ENCODE peak calls at places on chromosomes 6 and 20, in four cellular contexts. U is nephron progenitor cell, L is astrocyte, X is Peyer's patch. P is an unnamed sample.

GRCh38 chr6:107275330-107275865 is 160.1 kb upstream of the BEND3 start:
- DNase-seq in L (no peak), X (no peak), U (no peak), P (no peak)

GRCh38 chr20:58112017-58112781 is 116.3 kb downstream of the ANKRD60 start:
- DNase-seq in U (no peak), L (peak; percentile 82), X (no peak), P (peak; percentile 67)

GRCh38 chr20:48284837-48285236 is 499.6 kb upstream of the SULF2 start:
- DNase-seq in X (no peak), U (no peak), L (peak; percentile 68), P (peak; percentile 58)

GRCh38 chr6:43953794-43954310 is 173.4 kb downstream of the MRPL14 start:
- DNase-seq in L (no peak), U (peak; percentile 49), X (no peak), P (peak; percentile 38)

GRCh38 chr6:125984311-125984710 is 2.0 kb upstream of the TRMT11 start:
- DNase-seq in U (no peak), L (peak; percentile 76), X (no peak), P (peak; percentile 71)

GRCh38 chr20:1987826-1988225 is 6.0 kb downstream of the PDYN start:
- DNase-seq in L (peak; percentile 16), X (no peak), U (no peak), P (peak; percentile 5)

GRCh38 chr20:46043556-46043955 is 14.5 kb downstream of the SLC12A5 start:
- DNase-seq in L (no peak), U (no peak), X (no peak), P (no peak)

GRCh38 chr6:85675030-85675819 is 32.5 kb upstream of the SYNCRIP start:
- DNase-seq in L (peak; percentile 73), X (peak; percentile 58), U (no peak), P (peak; percentile 71)

GRCh38 chr20:57590485-57591288 is 29.5 kb downstream of the ZBP1 start:
- DNase-seq in U (no peak), L (no peak), X (no peak), P (no peak)

GRCh38 chr20:14341782-14342181 is 4.4 kb upstream of the FLRT3 start:
- DNase-seq in X (no peak), L (no peak), U (no peak), P (peak; percentile 73)

GRCh38 chr6:165744515-165745228 is 81.6 kb upstream of the PDE10A start:
- DNase-seq in U (no peak), X (no peak), L (no peak), P (peak; percentile 62)

GRCh38 chr20:2382833-2383232 is 2.1 kb downstream of the TGM6 start:
- DNase-seq in L (no peak), X (no peak), U (no peak), P (no peak)

GRCh38 chr20:37650661-37651060 is 43.2 kb upstream of the CTNNBL1 start:
- DNase-seq in U (no peak), L (no peak), X (no peak), P (no peak)

GRCh38 chr6:105991561-105992314 is 94.4 kb upstream of the PRDM1 start:
- DNase-seq in U (peak; percentile 23), X (peak; percentile 80), L (no peak), P (peak; percentile 7)

DNA sequence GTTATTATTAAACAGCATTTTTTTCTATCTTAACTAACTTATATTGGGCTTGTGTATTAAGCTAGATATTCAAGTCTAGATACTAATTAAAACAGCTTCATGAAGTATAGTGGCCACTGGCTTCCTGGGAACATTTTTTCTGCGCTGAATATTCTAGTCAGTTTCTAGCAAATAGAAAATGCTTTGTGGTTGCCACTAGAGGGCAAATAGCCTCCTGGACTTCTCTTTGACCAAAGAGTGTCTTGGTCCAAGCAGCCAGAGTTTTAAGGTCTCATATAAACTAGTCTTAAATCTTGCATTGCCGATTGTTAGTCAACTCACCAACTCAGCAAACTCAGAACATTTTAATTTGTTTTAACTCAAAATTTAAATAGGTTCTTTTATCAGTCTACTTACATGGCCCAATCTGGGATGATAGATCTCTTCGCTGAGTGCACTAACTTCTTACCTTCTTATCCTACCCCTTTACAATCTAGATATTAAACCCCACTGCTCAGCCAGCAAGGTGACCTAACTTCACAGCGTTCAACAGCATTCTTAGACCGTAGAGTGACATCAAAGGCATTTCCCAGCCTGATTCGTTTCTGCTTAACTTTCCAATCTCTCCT is 24.6 kb upstream of the ID4 start:
- DNase-seq in U (no peak), X (no peak), L (peak; percentile 39), P (peak; percentile 80)
- TF ChIP-seq CTCF in U (peak; percentile 63), X (peak; percentile 36), L (peak; percentile 74), P (peak; percentile 80)

GRCh38 chr6:167796668-167797031 is 30.1 kb upstream of the AFDN start:
- DNase-seq in L (no peak), U (no peak), X (peak; percentile 66), P (no peak)

GRCh38 chr6:167795321-167795811 is 31.3 kb upstream of the AFDN start:
- DNase-seq in L (no peak), U (no peak), X (no peak), P (no peak)

GRCh38 chr6:167797079-167797870 is 29.4 kb upstream of the AFDN start:
- DNase-seq in U (no peak), X (peak; percentile 83), L (no peak), P (no peak)

GRCh38 chr6:167794386-167795157 is 32.1 kb upstream of the AFDN start:
- DNase-seq in X (no peak), L (no peak), U (no peak), P (no peak)

GRCh38 chr6:167795874-167796667 is 30.6 kb upstream of the AFDN start:
- DNase-seq in X (peak; percentile 70), L (no peak), U (no peak), P (peak; percentile 5)
- TF ChIP-seq CTCF in X (no peak), L (no peak), U (no peak), P (no peak)

GRCh38 chr6:36735110-36735971 is 37.7 kb downstream of the RAB44 start:
- DNase-seq in L (peak; percentile 69), U (no peak), X (peak; percentile 76), P (peak; percentile 95)
- TF ChIP-seq CTCF in L (no peak), U (no peak), X (no peak), P (peak; percentile 50)

GRCh38 chr6:40999498-41000070 is 39.4 kb downstream of the UNC5CL start:
- DNase-seq in L (peak; percentile 20), U (peak; percentile 46), X (peak; percentile 64), P (peak; percentile 39)
- TF ChIP-seq CTCF in L (peak; percentile 11), U (peak; percentile 47), X (peak; percentile 22), P (peak; percentile 40)

GRCh38 chr6:36890264-36890663 is 4.5 kb downstream of the C6orf89 start:
- DNase-seq in U (no peak), X (no peak), L (no peak), P (no peak)
- TF ChIP-seq CTCF in U (no peak), X (no peak), L (no peak), P (peak; percentile 19)

GRCh38 chr6:70901324-70901723 is 55.5 kb downstream of the B3GAT2 start:
- DNase-seq in X (no peak), L (no peak), U (no peak), P (peak; percentile 17)
- TF ChIP-seq CTCF in X (no peak), L (peak; percentile 39), U (no peak), P (peak; percentile 51)

GRCh38 chr6:3671382-3671781 is 80.1 kb downstream of the PXDC1 start:
- DNase-seq in U (no peak), X (no peak), L (no peak), P (no peak)
- TF ChIP-seq CTCF in U (no peak), X (no peak), L (no peak), P (no peak)

GRCh38 chr6:80523531-80523970 is 417.1 kb downstream of the BCKDHB start:
- DNase-seq in X (no peak), U (peak; percentile 30), L (no peak), P (peak; percentile 42)
- TF ChIP-seq CTCF in X (no peak), U (no peak), L (no peak), P (peak; percentile 20)

GRCh38 chr6:33779305-33779704 is 9.6 kb downstream of the LEMD2 start:
- DNase-seq in L (no peak), U (no peak), X (no peak), P (no peak)
- TF ChIP-seq CTCF in L (peak; percentile 8), U (peak; percentile 32), X (no peak), P (peak; percentile 37)

GRCh38 chr20:53942121-53942816 is 128.1 kb downstream of the BCAS1 start:
- DNase-seq in L (peak; percentile 45), X (no peak), U (peak; percentile 13), P (no peak)

GRCh38 chr20:53942973-53943372 is 127.4 kb downstream of the BCAS1 start:
- DNase-seq in U (no peak), X (no peak), L (no peak), P (no peak)

GRCh38 chr20:53944796-53945195 is 125.6 kb downstream of the BCAS1 start:
- DNase-seq in X (no peak), U (no peak), L (no peak), P (no peak)

GRCh38 chr20:53945478-53945877 is 124.9 kb downstream of the BCAS1 start:
- DNase-seq in U (no peak), L (no peak), X (no peak), P (no peak)

DNA sequence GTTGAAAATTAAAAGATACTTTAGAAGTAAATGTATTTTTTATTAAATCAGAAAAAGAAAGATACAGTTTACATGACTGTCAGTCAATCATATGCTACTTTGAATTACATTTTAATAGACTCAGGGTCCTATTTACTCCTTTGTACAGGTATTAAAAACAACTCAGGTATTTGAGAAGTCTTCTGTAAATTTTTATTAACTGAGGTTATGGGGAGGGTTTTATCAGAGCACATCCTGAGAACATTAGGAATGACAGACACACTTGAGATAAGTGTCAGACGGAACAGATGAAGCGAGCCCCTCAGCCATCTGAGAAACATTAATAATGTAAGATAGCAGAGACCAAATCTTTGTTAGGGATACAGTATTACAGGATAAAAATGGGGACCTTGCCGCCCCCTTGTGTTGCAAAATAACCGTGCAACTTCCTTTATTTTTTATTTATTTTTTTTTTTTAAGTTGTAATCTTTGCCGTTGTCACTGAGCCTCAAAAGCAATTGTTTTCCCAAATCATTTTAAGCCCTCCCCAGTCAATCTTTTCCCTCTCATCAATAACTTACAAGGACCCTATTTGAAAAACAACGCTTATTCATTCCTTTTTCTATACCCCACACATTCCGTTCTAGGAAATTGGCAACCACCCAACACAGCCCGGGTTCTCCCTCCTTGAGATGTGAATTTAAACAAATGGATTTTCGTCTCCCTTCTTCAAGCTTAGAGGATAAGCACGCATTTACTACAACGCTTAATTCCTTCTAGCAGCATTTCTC is 126.7 kb downstream of the BCAS1 start:
- DNase-seq in U (no peak), X (peak; percentile 64), L (no peak), P (peak; percentile 60)
- TF ChIP-seq CTCF in U (peak; percentile 59), X (peak; percentile 59), L (peak; percentile 67), P (peak; percentile 70)

P was measured in choroid plexus epithelial cell.